ENCODE peak calls at places on chromosomes 7 and 10, in five cellular contexts. One of them, this sample, is unnamed.
A peak's percentile ranks its signal among the peaks of the same experiment; 100 is the strongest.

GRCh38 chr10:130808686-130809085 is 502.8 kb downstream of the TCERG1L start:
- DNase-seq in astrocyte: no peak
- DNase-seq in aorta: no peak
- DNase-seq in A549: no peak
- DNase-seq in Karpas-422: no peak
- DNase-seq in this sample: no peak

GRCh38 chr7:69091476-69091875 is 506.8 kb upstream of the AUTS2 start:
- DNase-seq in astrocyte: no peak
- DNase-seq in aorta: no peak
- DNase-seq in A549: no peak
- DNase-seq in Karpas-422: no peak
- DNase-seq in this sample: no peak

GRCh38 chr10:48390933-48391845 is 84.7 kb downstream of the MAPK8 start:
- DNase-seq in astrocyte: peak; percentile 79
- DNase-seq in aorta: no peak
- DNase-seq in A549: no peak
- DNase-seq in Karpas-422: no peak
- DNase-seq in this sample: no peak

GRCh38 chr10:129096340-129096984 is 370.6 kb upstream of the MGMT start:
- DNase-seq in astrocyte: peak; percentile 6
- DNase-seq in aorta: no peak
- DNase-seq in A549: no peak
- DNase-seq in Karpas-422: no peak
- DNase-seq in this sample: peak; percentile 40

GRCh38 chr10:43208147-43209063 is 58.5 kb downstream of the RASGEF1A start:
- DNase-seq in astrocyte: no peak
- DNase-seq in aorta: peak; percentile 43
- DNase-seq in A549: no peak
- DNase-seq in Karpas-422: no peak
- DNase-seq in this sample: no peak

GRCh38 chr7:2639994-2640830 is 8.4 kb downstream of the TTYH3 start:
- DNase-seq in astrocyte: no peak
- DNase-seq in aorta: no peak
- DNase-seq in A549: no peak
- DNase-seq in Karpas-422: no peak
- DNase-seq in this sample: peak; percentile 51

GRCh38 chr7:98831641-98832221 is 38.1 kb downstream of the TMEM130 start:
- DNase-seq in astrocyte: no peak
- DNase-seq in aorta: no peak
- DNase-seq in A549: peak; percentile 41
- DNase-seq in Karpas-422: peak; percentile 80
- DNase-seq in this sample: no peak

GRCh38 chr7:142798451-142799438 is 28.0 kb downstream of the PRSS2 start:
- DNase-seq in astrocyte: no peak
- DNase-seq in aorta: no peak
- DNase-seq in A549: no peak
- DNase-seq in Karpas-422: no peak
- DNase-seq in this sample: no peak

GRCh38 chr7:146478975-146479492 is 362.4 kb downstream of the CNTNAP2 start:
- DNase-seq in astrocyte: no peak
- DNase-seq in aorta: no peak
- DNase-seq in A549: no peak
- DNase-seq in Karpas-422: no peak
- DNase-seq in this sample: no peak

DNA sequence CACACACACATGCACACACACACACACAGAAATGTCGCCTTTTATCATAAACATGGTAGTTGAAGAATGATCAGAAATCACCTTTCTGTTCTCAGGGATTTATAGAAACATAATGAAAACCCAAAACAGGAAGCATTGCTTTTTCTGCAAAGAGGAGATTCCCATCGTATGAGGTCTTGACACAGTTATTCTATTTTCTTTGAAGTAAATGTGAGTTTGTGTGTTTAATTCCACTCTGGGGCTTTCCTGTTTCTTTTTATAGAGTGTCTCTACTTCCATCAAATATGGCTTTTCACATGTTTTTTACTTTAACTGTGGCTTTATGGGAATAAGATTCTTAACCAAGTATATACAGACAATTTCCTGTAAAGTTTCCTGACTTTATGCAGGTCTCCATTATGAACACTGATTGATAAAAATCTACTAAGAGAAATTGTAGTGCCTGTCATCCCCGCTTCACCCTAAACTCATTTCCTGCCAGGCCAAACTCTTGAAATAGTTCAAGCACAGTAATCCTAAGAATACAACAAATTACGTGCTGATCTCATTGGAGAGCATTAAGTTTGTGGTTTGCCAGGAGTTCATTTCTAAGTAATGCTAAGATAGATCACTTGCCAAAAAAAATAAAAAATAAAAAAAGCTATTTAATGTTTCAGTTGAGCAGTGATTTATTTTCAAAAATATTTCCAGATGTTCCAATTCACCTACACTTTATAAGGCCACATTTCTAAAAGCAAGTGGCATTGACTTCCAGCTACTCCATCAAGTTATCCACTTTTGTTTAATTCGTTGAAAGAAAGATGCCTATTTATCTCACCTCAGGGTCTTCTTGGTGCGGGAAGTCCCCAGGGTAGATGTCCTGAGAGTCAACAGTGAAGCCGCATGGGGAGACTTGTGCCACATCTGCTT is 52.3 kb upstream of the SEC61G start:
- DNase-seq in astrocyte: peak; percentile 95
- DNase-seq in aorta: no peak
- DNase-seq in A549: no peak
- DNase-seq in Karpas-422: no peak
- DNase-seq in this sample: no peak
- H3K27ac ChIP-seq in astrocyte: peak overlapping the region; percentile 87
- H3K27ac ChIP-seq in aorta: peak overlapping the region; percentile 14
- H3K27ac ChIP-seq in A549: peak overlapping the region; percentile 62
- H3K27ac ChIP-seq in Karpas-422: no peak overlapping the region
- H3K27ac ChIP-seq in this sample: no peak overlapping the region

GRCh38 chr10:110793887-110794286 is 77.8 kb upstream of the PDCD4 start:
- DNase-seq in astrocyte: no peak
- DNase-seq in aorta: no peak
- DNase-seq in A549: no peak
- DNase-seq in Karpas-422: no peak
- DNase-seq in this sample: no peak
- H3K27ac ChIP-seq in astrocyte: no peak overlapping the region
- H3K27ac ChIP-seq in aorta: no peak overlapping the region
- H3K27ac ChIP-seq in A549: no peak overlapping the region
- H3K27ac ChIP-seq in Karpas-422: no peak overlapping the region
- H3K27ac ChIP-seq in this sample: peak overlapping the region; percentile 12

GRCh38 chr7:100443096-100443840 is 7.0 kb upstream of the PPP1R35 start:
- DNase-seq in astrocyte: no peak
- DNase-seq in aorta: peak; percentile 44
- DNase-seq in A549: no peak
- DNase-seq in Karpas-422: no peak
- DNase-seq in this sample: no peak
- H3K27ac ChIP-seq in astrocyte: no peak overlapping the region
- H3K27ac ChIP-seq in aorta: no peak overlapping the region
- H3K27ac ChIP-seq in A549: no peak overlapping the region
- H3K27ac ChIP-seq in Karpas-422: no peak overlapping the region
- H3K27ac ChIP-seq in this sample: no peak overlapping the region

GRCh38 chr10:79280956-79281355 is 66.3 kb upstream of the PPIF start:
- DNase-seq in astrocyte: no peak
- DNase-seq in aorta: no peak
- DNase-seq in A549: no peak
- DNase-seq in Karpas-422: no peak
- DNase-seq in this sample: no peak

GRCh38 chr10:79284158-79284871 is 63.0 kb upstream of the PPIF start:
- DNase-seq in astrocyte: no peak
- DNase-seq in aorta: no peak
- DNase-seq in A549: no peak
- DNase-seq in Karpas-422: no peak
- DNase-seq in this sample: no peak

GRCh38 chr10:79285315-79286185 is 61.7 kb upstream of the PPIF start:
- DNase-seq in astrocyte: no peak
- DNase-seq in aorta: no peak
- DNase-seq in A549: no peak
- DNase-seq in Karpas-422: peak; percentile 60
- DNase-seq in this sample: no peak

GRCh38 chr10:79286318-79286951 is 60.8 kb upstream of the PPIF start:
- DNase-seq in astrocyte: no peak
- DNase-seq in aorta: peak; percentile 87
- DNase-seq in A549: no peak
- DNase-seq in Karpas-422: peak; percentile 90
- DNase-seq in this sample: peak; percentile 46

GRCh38 chr10:79282388-79282787 is 64.9 kb upstream of the PPIF start:
- DNase-seq in astrocyte: no peak
- DNase-seq in aorta: no peak
- DNase-seq in A549: no peak
- DNase-seq in Karpas-422: peak; percentile 85
- DNase-seq in this sample: no peak
- H3K27ac ChIP-seq in astrocyte: no peak overlapping the region
- H3K27ac ChIP-seq in aorta: no peak overlapping the region
- H3K27ac ChIP-seq in A549: no peak overlapping the region
- H3K27ac ChIP-seq in Karpas-422: peak overlapping the region; percentile 93
- H3K27ac ChIP-seq in this sample: no peak overlapping the region

DNA sequence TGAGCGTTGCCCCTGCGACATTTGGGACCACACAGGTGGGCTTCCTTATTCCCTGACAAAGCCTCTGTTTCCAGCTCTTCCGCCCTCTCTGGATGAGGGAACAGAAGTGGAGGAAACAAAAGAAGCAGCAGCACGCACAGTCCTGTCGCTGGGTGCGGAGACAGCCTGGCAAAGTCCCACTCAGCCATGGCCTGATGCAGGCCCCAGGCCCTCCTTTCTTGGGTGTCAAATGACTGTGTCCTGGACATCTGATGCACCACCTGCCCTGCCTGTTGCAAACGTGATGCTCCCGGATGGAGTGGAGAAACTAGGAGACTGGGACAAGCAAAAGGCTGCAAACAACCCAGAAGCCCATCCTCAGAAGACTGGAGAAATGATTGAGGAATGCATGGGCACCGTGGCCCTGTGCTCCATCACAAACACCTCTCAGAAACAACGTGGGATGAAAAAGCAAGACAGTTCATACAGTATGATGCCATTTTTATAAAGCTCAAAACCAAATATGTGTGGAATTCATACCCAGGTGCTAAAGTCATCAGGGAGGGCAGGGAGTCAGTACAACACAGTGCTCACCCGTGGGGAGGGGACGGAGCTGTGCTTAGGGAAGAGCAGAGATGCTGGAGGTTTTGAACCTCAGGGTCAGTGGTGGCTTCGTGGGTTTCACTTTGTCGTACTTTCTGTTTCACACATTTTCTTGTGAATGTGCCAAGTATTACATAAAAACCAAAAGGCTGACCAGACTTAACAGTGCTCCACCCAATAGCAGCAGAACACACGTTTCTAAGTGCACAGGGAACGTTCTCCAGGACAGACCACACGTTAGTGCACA is 20.9 kb downstream of the ZMIZ2 start:
- DNase-seq in astrocyte: peak; percentile 57
- DNase-seq in aorta: no peak
- DNase-seq in A549: no peak
- DNase-seq in Karpas-422: no peak
- DNase-seq in this sample: no peak
- H3K27ac ChIP-seq in astrocyte: no peak overlapping the region
- H3K27ac ChIP-seq in aorta: no peak overlapping the region
- H3K27ac ChIP-seq in A549: no peak overlapping the region
- H3K27ac ChIP-seq in Karpas-422: no peak overlapping the region
- H3K27ac ChIP-seq in this sample: peak overlapping the region; percentile 71

GRCh38 chr7:96679886-96680285 is 29.8 kb downstream of the SEM1 start:
- DNase-seq in astrocyte: no peak
- DNase-seq in aorta: no peak
- DNase-seq in A549: no peak
- DNase-seq in Karpas-422: no peak
- DNase-seq in this sample: no peak

GRCh38 chr7:96686305-96686704 is 23.3 kb downstream of the SEM1 start:
- DNase-seq in astrocyte: peak; percentile 33
- DNase-seq in aorta: no peak
- DNase-seq in A549: no peak
- DNase-seq in Karpas-422: no peak
- DNase-seq in this sample: no peak

GRCh38 chr7:96689414-96689813 is 20.2 kb downstream of the SEM1 start:
- DNase-seq in astrocyte: no peak
- DNase-seq in aorta: no peak
- DNase-seq in A549: no peak
- DNase-seq in Karpas-422: no peak
- DNase-seq in this sample: no peak

GRCh38 chr7:96685755-96686154 is 23.9 kb downstream of the SEM1 start:
- DNase-seq in astrocyte: no peak
- DNase-seq in aorta: no peak
- DNase-seq in A549: no peak
- DNase-seq in Karpas-422: no peak
- DNase-seq in this sample: no peak

DNA sequence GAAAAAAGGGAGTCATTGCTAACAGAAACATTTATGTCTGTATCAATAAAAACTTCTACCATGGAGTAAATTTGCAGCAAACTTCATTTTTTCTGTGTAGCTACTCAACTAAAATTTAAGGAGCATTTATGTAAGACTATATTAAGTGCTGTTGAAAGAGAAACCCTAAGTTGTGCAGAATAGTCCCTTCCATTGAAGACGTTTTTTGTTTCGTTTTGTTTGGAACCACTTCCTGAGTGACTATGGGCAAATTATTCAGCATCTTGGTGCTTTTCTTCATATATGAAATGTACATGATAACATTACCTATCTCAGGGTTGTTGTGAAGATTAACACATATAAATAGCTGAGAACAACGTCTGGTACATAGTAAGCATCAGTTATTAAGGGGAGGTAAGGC is 24.3 kb downstream of the SEM1 start:
- DNase-seq in astrocyte: no peak
- DNase-seq in aorta: no peak
- DNase-seq in A549: no peak
- DNase-seq in Karpas-422: no peak
- DNase-seq in this sample: no peak
- H3K27ac ChIP-seq in astrocyte: no peak overlapping the region
- H3K27ac ChIP-seq in aorta: no peak overlapping the region
- H3K27ac ChIP-seq in A549: no peak overlapping the region
- H3K27ac ChIP-seq in Karpas-422: no peak overlapping the region
- H3K27ac ChIP-seq in this sample: no peak overlapping the region

GRCh38 chr7:22333680-22334141 is 23.2 kb downstream of the RAPGEF5 start:
- DNase-seq in astrocyte: no peak
- DNase-seq in aorta: peak; percentile 40
- DNase-seq in A549: no peak
- DNase-seq in Karpas-422: no peak
- DNase-seq in this sample: no peak

GRCh38 chr7:22329816-22330524 is 27.0 kb downstream of the RAPGEF5 start:
- DNase-seq in astrocyte: no peak
- DNase-seq in aorta: no peak
- DNase-seq in A549: no peak
- DNase-seq in Karpas-422: no peak
- DNase-seq in this sample: no peak

GRCh38 chr7:22330903-22331302 is 26.1 kb downstream of the RAPGEF5 start:
- DNase-seq in astrocyte: no peak
- DNase-seq in aorta: peak; percentile 38
- DNase-seq in A549: no peak
- DNase-seq in Karpas-422: no peak
- DNase-seq in this sample: no peak

GRCh38 chr7:22331704-22332103 is 25.2 kb downstream of the RAPGEF5 start:
- DNase-seq in astrocyte: no peak
- DNase-seq in aorta: no peak
- DNase-seq in A549: no peak
- DNase-seq in Karpas-422: no peak
- DNase-seq in this sample: no peak

DNA sequence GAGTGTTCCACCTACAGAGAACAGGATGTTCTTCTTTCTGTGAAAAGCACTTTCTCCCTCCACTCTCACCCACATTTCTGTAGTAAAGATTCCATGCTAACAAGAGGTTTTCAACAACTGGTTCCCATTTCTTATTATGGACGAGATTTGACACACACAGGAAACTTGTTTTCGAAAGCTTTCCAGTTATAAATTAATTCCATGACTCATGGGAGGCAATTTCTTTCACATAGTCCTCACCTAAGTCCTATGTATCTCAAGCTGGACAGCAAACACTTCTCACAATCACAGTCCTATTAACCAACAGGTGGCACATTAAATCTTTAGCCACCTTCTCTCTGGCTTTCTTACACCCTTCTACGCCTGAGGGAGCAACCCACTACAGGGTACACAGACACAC is 24.5 kb downstream of the RAPGEF5 start:
- DNase-seq in astrocyte: no peak
- DNase-seq in aorta: no peak
- DNase-seq in A549: no peak
- DNase-seq in Karpas-422: no peak
- DNase-seq in this sample: no peak
- H3K27ac ChIP-seq in astrocyte: no peak overlapping the region
- H3K27ac ChIP-seq in aorta: no peak overlapping the region
- H3K27ac ChIP-seq in A549: no peak overlapping the region
- H3K27ac ChIP-seq in Karpas-422: peak overlapping the region; percentile 40
- H3K27ac ChIP-seq in this sample: no peak overlapping the region

This sample was measured in prostate gland.